ENCODE peak calls at places on chromosomes 16 and 17, in eight cellular contexts. V, Z, I, K, A, M, E and N are unnamed samples.

GRCh38 chr16:57167951-57168350 is 17.9 kb downstream of the PSME3IP1 start:
- DNase-seq in V (peak; percentile 79), Z (peak; percentile 91), I (peak; percentile 85), K (peak; percentile 79), A (peak; percentile 34), M (no peak), E (peak; percentile 70), N (no peak)

GRCh38 chr17:5365831-5366230 is 53.6 kb downstream of the NUP88 start:
- DNase-seq in V (no peak), Z (no peak), I (no peak), K (no peak), A (peak; percentile 54), M (no peak), E (no peak), N (no peak)

GRCh38 chr17:27049104-27049784 is 244.7 kb upstream of the WSB1 start:
- DNase-seq in V (no peak), Z (no peak), I (no peak), K (no peak), A (peak; percentile 11), M (no peak), E (no peak), N (no peak)

GRCh38 chr16:17327671-17328335 is 143.0 kb downstream of the XYLT1 start:
- DNase-seq in V (no peak), Z (no peak), I (no peak), K (no peak), A (no peak), M (no peak), E (no peak), N (no peak)

GRCh38 chr16:68529931-68530667 is 9.0 kb upstream of the ZFP90 start:
- DNase-seq in V (peak; percentile 81), Z (peak; percentile 90), I (peak; percentile 90), K (peak; percentile 79), A (peak; percentile 80), M (peak; percentile 87), E (peak; percentile 48), N (peak; percentile 38)

GRCh38 chr17:79011451-79012147 is 2.0 kb upstream of the CANT1 start:
- DNase-seq in V (peak; percentile 69), Z (peak; percentile 41), I (peak; percentile 75), K (peak; percentile 43), A (peak; percentile 63), M (peak; percentile 27), E (no peak), N (no peak)

GRCh38 chr17:14307560-14308024 is 6.7 kb downstream of the HS3ST3B1 start:
- DNase-seq in V (peak; percentile 89), Z (peak; percentile 82), I (peak; percentile 60), K (peak; percentile 89), A (peak; percentile 67), M (no peak), E (no peak), N (peak; percentile 77)

GRCh38 chr16:23301251-23302044 is 654 bp upstream of the SCNN1B start:
- DNase-seq in V (no peak), Z (no peak), I (no peak), K (no peak), A (no peak), M (no peak), E (no peak), N (no peak)

GRCh38 chr17:77145635-77146632 is 5.2 kb downstream of the SEC14L1 start:
- DNase-seq in V (peak; percentile 71), Z (peak; percentile 88), I (peak; percentile 83), K (peak; percentile 92), A (no peak), M (peak; percentile 93), E (peak; percentile 74), N (peak; percentile 86)

GRCh38 chr17:66662496-66662895 is 172.4 kb upstream of the CACNG5 start:
- DNase-seq in V (no peak), Z (no peak), I (no peak), K (no peak), A (no peak), M (no peak), E (no peak), N (no peak)

GRCh38 chr16:80940069-80940856 is 66.4 kb downstream of the CMC2 start:
- DNase-seq in V (peak; percentile 85), Z (no peak), I (no peak), K (peak; percentile 67), A (no peak), M (peak; percentile 44), E (no peak), N (no peak)

GRCh38 chr16:85759136-85759535 is 8.2 kb upstream of the C16orf74 start:
- DNase-seq in V (no peak), Z (no peak), I (no peak), K (no peak), A (no peak), M (no peak), E (no peak), N (no peak)

GRCh38 chr17:7294614-7295153 is at the start of gene YBX2:
- DNase-seq in V (no peak), Z (peak; percentile 19), I (peak; percentile 25), K (no peak), A (peak; percentile 45), M (peak; percentile 52), E (no peak), N (no peak)

GRCh38 chr16:70696952-70697600 is 11.2 kb upstream of the MTSS2 start:
- DNase-seq in V (no peak), Z (no peak), I (no peak), K (no peak), A (no peak), M (no peak), E (no peak), N (no peak)

GRCh38 chr17:1008008-1008761 is 11.3 kb downstream of the TIMM22 start:
- DNase-seq in V (peak; percentile 50), Z (no peak), I (no peak), K (peak; percentile 34), A (no peak), M (no peak), E (no peak), N (no peak)

GRCh38 chr16:79055251-79055972 is 545.1 kb downstream of the MAF start:
- DNase-seq in V (no peak), Z (no peak), I (no peak), K (no peak), A (no peak), M (no peak), E (no peak), N (no peak)

GRCh38 chr17:74251051-74251450 is 23.0 kb upstream of the DNAI2 start:
- DNase-seq in V (no peak), Z (no peak), I (no peak), K (no peak), A (no peak), M (no peak), E (no peak), N (no peak)

GRCh38 chr17:31435581-31435980 is 44.1 kb downstream of the RAB11FIP4 start:
- DNase-seq in V (no peak), Z (no peak), I (no peak), K (no peak), A (no peak), M (no peak), E (no peak), N (no peak)

GRCh38 chr16:3580686-3581085 is 3.5 kb upstream of the NLRC3 start:
- DNase-seq in V (peak; percentile 25), Z (peak; percentile 61), I (no peak), K (peak; percentile 31), A (no peak), M (no peak), E (no peak), N (no peak)

DNA sequence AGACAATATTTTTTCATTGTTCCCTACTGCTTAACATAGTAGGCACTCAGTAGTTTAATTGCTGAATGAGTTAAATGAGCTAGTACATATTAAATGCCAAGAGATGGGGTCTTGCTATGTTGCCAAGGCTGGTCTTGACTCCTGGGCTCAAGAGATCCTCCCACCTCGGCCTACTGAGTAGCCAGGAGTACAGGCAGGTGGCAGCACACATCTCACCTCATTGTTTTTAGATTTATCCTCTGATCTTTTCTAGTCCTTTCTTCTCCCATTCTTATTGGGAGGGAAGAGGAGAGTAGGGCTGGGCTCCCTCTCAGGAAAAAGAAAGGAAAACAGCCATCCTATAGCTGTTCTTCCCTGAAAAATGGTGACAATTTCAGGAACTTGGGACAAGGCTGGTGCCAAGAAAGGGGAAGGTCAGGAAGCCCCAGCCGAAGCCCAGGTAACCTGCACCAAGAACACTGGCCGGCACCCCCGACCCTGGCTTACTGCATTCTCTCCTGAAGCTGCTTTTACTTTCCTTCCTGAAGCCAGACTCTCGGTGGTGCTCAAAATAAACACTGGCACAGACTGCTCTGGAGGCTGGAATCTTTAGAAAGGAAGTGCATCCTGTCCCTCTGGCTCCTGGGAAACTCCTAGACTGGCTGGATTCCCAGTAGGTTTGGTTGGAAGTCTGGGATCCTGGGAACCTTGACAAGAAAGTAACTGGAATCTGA is 2.7 kb downstream of the TNFAIP1 start:
- DNase-seq in V (peak; percentile 85), Z (peak; percentile 41), I (peak; percentile 61), K (peak; percentile 59), A (no peak), M (no peak), E (peak; percentile 49), N (no peak)
- H3K4me3 ChIP-seq in V (no peak overlapping the region), Z (no peak overlapping the region), I (no peak overlapping the region), K (no peak overlapping the region), A (no peak overlapping the region), M (no peak overlapping the region), E (no peak overlapping the region), N (no peak overlapping the region)

GRCh38 chr17:18904482-18904881 is 46.6 kb downstream of the PRPSAP2 start:
- DNase-seq in V (no peak), Z (no peak), I (no peak), K (no peak), A (no peak), M (no peak), E (no peak), N (no peak)
- TF ChIP-seq CTCF in V (no peak), Z (no peak), I (no peak), K (no peak), A (no peak), M (no peak), E (no peak), N (no peak)

DNA sequence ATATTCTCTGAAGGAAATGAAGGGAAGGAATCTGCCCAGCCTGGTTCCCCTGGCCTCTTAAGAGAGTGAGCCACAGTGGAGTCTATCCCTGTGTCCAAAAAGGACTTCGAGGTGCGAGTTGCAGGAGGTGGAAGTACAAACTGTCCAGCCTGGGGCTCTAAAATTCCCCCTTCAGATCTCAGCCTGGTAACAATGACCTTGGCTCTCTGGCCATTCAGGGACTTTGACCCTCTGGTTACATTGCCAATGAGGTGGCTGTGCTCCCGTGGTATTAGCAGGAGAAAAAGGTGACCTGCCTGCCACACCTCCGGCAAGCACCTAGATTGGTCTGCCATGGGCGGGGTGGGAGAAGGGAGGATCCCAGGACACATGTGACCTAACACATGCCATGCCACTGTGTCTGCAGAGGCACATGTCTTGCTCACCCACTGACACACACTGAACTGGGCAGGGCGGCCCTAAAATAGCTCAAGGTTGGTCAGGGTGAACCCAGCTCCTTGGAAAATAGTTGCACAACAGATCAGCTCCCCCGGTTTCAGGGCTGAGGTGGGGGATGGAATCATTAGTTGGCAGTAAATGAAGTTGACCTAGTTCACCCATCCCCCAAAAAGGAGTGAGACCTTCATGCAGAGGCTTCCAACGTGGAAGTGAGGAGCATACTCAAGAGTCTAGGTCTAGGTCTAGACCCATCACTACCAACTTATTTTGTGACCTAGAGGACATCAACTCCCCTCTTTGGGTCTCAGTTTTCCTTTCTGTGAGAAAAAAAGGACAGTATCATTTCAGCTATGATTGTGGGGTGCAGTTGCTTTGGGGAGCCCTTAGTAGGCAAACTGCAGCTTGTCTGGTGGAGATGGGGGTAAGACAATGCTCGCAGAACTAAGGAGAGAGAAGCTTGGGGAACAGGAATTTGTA is 2.2 kb downstream of the NR1D1 start:
- DNase-seq in V (peak; percentile 83), Z (peak; percentile 56), I (peak; percentile 67), K (peak; percentile 75), A (peak; percentile 81), M (peak; percentile 96), E (no peak), N (no peak)
- H3K4me3 ChIP-seq in V (peak overlapping the region; percentile 37), Z (peak overlapping the region; percentile 42), I (peak overlapping the region; percentile 6), K (peak overlapping the region; percentile 60), A (peak overlapping the region; percentile 25), M (no peak overlapping the region), E (peak overlapping the region; percentile 58), N (peak overlapping the region; percentile 52)

GRCh38 chr17:20127660-20128413 is 118.7 kb downstream of the SPECC1 start:
- DNase-seq in V (peak; percentile 31), Z (peak; percentile 59), I (peak; percentile 12), K (peak; percentile 38), A (peak; percentile 9), M (no peak), E (no peak), N (no peak)
- TF ChIP-seq CTCF in V (no peak), Z (no peak), I (no peak), K (no peak), A (no peak), M (no peak), E (no peak), N (no peak)